ENCODE peak calls at places on chromosomes 16 and 17, in ten cellular contexts. O is HCT116, M is NCI-H1048, R is stomach, Y is RPMI8226, X is AG09309, Q is HFFc6, K is body of pancreas, Z is Calu3, V is uterus. D is an unnamed sample.

GRCh38 chr17:75490173-75490743 is 25.1 kb downstream of the CASKIN2 start:
- DNase-seq in K (peak), Y (no peak), X (no peak), M (no peak), V (no peak), R (peak), O (no peak), Z (no peak), Q (no peak), D (no peak)

GRCh38 chr17:37752482-37752881 is 7.6 kb upstream of the HNF1B start:
- DNase-seq in Q (peak), V (no peak), Y (no peak), X (peak), O (no peak), M (no peak), Z (no peak), K (peak), R (no peak), D (no peak)

GRCh38 chr17:40179923-40180659 is 2.8 kb downstream of the RAPGEFL1 start:
- DNase-seq in O (no peak), X (no peak), R (no peak), K (no peak), Q (peak), Z (peak), V (no peak), Y (no peak), M (no peak), D (no peak)

GRCh38 chr16:81693047-81693446 is 86.0 kb upstream of the PLCG2 start:
- DNase-seq in Q (peak), X (peak), K (no peak), R (no peak), M (no peak), V (no peak), Z (no peak), O (no peak), Y (no peak), D (no peak)

GRCh38 chr17:39339272-39339671 is 62.2 kb downstream of the FBXL20 start:
- DNase-seq in Z (no peak), K (no peak), X (no peak), V (no peak), R (no peak), M (no peak), O (no peak), Q (no peak), Y (no peak), D (no peak)

GRCh38 chr16:73125860-73126259 is 77.9 kb upstream of the ZFHX3 start:
- DNase-seq in Q (peak), O (no peak), V (no peak), Y (no peak), M (no peak), R (no peak), Z (peak), K (no peak), X (no peak), D (no peak)

GRCh38 chr16:78815713-78816112 is 716.3 kb downstream of the WWOX start:
- DNase-seq in M (no peak), K (no peak), Z (no peak), Y (no peak), Q (no peak), V (peak), R (no peak), X (no peak), O (no peak), D (no peak)

GRCh38 chr16:15799851-15800495 is 56.9 kb downstream of the MYH11 start:
- DNase-seq in Q (no peak), O (no peak), Y (no peak), R (no peak), M (no peak), X (no peak), V (no peak), Z (no peak), K (no peak), D (no peak)

GRCh38 chr17:51355314-51356083 is 95.2 kb downstream of the UTP18 start:
- DNase-seq in Y (no peak), O (no peak), Q (no peak), V (no peak), K (no peak), X (peak), M (no peak), Z (no peak), R (no peak), D (no peak)

GRCh38 chr17:2057714-2058520 is 3.0 kb downstream of the HIC1 start:
- DNase-seq in X (no peak), M (no peak), Y (no peak), Q (no peak), Z (no peak), K (no peak), O (no peak), R (no peak), V (peak), D (no peak)

GRCh38 chr16:65538945-65539344 is 417.1 kb upstream of the CDH11 start:
- DNase-seq in K (no peak), M (no peak), Q (peak), Z (no peak), X (peak), O (no peak), R (no peak), Y (no peak), V (no peak), D (no peak)

GRCh38 chr16:63749256-63749655 is 1372.6 kb downstream of the CDH11 start:
- DNase-seq in R (no peak), Z (no peak), K (no peak), O (no peak), V (no peak), M (no peak), Y (no peak), X (no peak), Q (no peak), D (no peak)

GRCh38 chr17:57534863-57535651 is 210.0 kb downstream of the CCDC182 start:
- DNase-seq in Q (no peak), R (no peak), Z (no peak), Y (peak), X (no peak), K (peak), O (no peak), V (no peak), M (no peak), D (no peak)

GRCh38 chr17:75350706-75351105 is 54.8 kb downstream of the GRB2 start:
- DNase-seq in V (no peak), M (no peak), Z (no peak), Y (no peak), K (peak), X (no peak), R (no peak), Q (no peak), O (no peak), D (peak)

GRCh38 chr16:23045025-23045424 is 104.2 kb downstream of the USP31 start:
- DNase-seq in R (no peak), V (no peak), Y (no peak), X (no peak), O (no peak), Q (no peak), K (no peak), M (no peak), Z (no peak), D (no peak)

GRCh38 chr16:49855822-49856740 is at the start of gene ZNF423:
- DNase-seq in V (peak), O (no peak), Q (no peak), Z (no peak), Y (peak), X (no peak), R (no peak), M (no peak), K (peak), D (peak)

D was measured in neuronal stem cell.